ENCODE peak calls at places on chromosome 14, in nine cellular contexts. C is activated B cell treated with CpG ODN at 0.5 μM for 24 hours, D is lung, I is nephron progenitor cell, X is foreskin fibroblast, B is gastrocnemius medialis, L is psoas muscle, H is endothelial cell, A is GM10248. M is an unnamed sample.

GRCh38 chr14:76977793-76978730 is 50.4 kb downstream of the IRF2BPL start:
- DNase-seq in X (peak), D (peak), A (peak), C (peak), B (no peak), L (peak), H (no peak), I (no peak), M (peak)

GRCh38 chr14:29216774-29217232 is 450.2 kb downstream of the FOXG1 start:
- DNase-seq in A (no peak), B (no peak), I (no peak), D (no peak), H (no peak), L (no peak), X (no peak), C (no peak), M (no peak)

GRCh38 chr14:58752782-58753181 is 115.0 kb downstream of the DACT1 start:
- DNase-seq in X (peak), D (peak), L (peak), B (peak), C (no peak), H (no peak), I (no peak), A (no peak), M (peak)

GRCh38 chr14:97994020-97994531 is 1196.9 kb downstream of the VRK1 start:
- DNase-seq in C (no peak), I (no peak), D (no peak), L (no peak), H (no peak), B (no peak), X (no peak), A (no peak), M (no peak)

GRCh38 chr14:93044116-93044515 is 71.6 kb downstream of the ITPK1 start:
- DNase-seq in H (no peak), L (no peak), I (no peak), B (no peak), D (no peak), C (no peak), A (no peak), X (no peak), M (no peak)

GRCh38 chr14:22487941-22488340 is 101.1 kb downstream of the DAD1 start:
- DNase-seq in A (no peak), C (no peak), H (no peak), L (no peak), I (no peak), D (no peak), B (no peak), X (no peak), M (no peak)

GRCh38 chr14:24673059-24673458 is 39.1 kb upstream of the GZMB start:
- DNase-seq in X (no peak), H (no peak), A (peak), C (no peak), I (no peak), D (no peak), L (no peak), B (no peak), M (no peak)

GRCh38 chr14:49863483-49864262 is 11.1 kb upstream of the NEMF start:
- DNase-seq in A (peak), B (no peak), X (no peak), L (no peak), I (no peak), C (no peak), D (no peak), H (no peak), M (no peak)

GRCh38 chr14:55005071-55005470 is 21.8 kb downstream of the WDHD1 start:
- DNase-seq in X (peak), B (no peak), C (no peak), A (no peak), I (no peak), H (no peak), L (no peak), D (no peak), M (no peak)

DNA sequence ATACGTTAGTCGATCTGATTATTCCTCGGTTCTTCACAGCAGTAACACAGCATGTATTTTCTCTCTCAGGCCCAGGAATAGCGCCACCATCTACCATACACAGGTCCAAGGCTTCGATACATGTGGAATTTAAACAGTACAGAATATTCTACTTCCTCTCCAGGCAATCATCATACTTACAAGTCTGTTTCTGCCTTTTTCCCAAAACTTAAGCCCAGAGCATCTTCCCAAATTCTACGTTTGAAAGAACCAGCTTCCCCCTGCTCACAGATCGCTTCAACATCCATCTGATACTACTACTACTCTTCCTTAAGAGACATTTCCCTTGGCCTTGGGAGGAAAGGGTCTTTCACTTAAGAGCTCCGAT is 626 bp downstream of the TXNDC16 start:
- DNase-seq in D (no peak), H (no peak), B (no peak), I (no peak), A (peak), X (peak), C (no peak), L (no peak), M (no peak)
- TF ChIP-seq CTCF in D (no peak), H (no peak), B (no peak), I (no peak), A (peak), X (peak), C (no peak), L (no peak), M (no peak)

GRCh38 chr14:94135476-94135875 is 6.1 kb upstream of the IFI27L2 start:
- DNase-seq in A (no peak), X (no peak), L (no peak), D (no peak), I (no peak), C (no peak), H (no peak), B (no peak), M (no peak)
- TF ChIP-seq CTCF in A (no peak), X (no peak), L (no peak), D (no peak), I (no peak), C (no peak), H (no peak), B (no peak), M (no peak)

GRCh38 chr14:96584199-96584906 is 82.2 kb downstream of the PAPOLA start:
- DNase-seq in C (no peak), A (peak), B (no peak), L (no peak), I (peak), X (peak), D (peak), H (peak), M (no peak)
- TF ChIP-seq CTCF in C (no peak), A (peak), B (no peak), L (peak), I (peak), X (no peak), D (peak), H (peak), M (no peak)

DNA sequence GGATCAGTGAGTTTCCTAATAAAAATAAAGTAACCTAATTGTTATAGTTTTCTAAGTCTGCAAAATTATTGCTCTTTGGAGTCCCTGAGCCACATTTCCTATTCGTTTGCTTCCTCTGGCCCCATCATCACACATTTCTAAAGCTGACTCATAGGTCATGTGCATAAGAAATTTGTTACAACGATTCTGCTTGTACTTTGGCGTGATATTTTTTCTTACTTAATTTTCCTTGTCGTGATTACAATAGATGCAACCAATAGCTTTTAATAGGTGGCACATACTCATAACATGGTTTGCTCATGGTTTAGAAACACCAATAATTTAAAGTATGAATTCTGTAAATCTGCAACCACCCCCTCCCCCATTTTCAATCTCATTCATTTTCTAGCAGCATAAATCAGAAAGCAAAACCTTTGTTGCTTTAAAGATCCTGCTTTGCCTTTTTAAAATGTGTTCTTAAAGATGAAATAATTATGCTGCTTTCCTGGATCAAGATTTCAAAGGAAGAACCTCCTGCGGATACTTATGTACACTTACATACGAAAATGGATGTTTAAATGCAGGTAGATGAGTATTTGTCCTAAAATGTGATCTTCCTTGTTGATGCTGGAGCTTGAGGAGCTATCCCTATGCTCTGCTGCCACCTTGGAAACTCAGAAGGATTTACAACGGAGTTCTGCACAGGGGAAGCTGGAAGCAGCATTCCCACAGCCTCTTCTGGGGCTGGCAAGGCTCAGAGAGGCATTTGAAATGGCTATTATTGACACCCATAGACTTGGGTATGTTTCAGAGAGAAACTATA is 1.7 kb upstream of the FLRT2 start:
- DNase-seq in D (no peak), I (peak), B (peak), H (peak), L (peak), X (peak), A (no peak), C (no peak), M (no peak)
- TF ChIP-seq CTCF in D (peak), I (peak), B (no peak), H (no peak), L (peak), X (peak), A (no peak), C (no peak), M (no peak)